ENCODE peak calls at places on chromosome 18, in seven cellular contexts. L is left ventricle myocardium inferior; V is effector memory CD4-positive, alpha-beta T cell; J is GM06990; S is heart left ventricle; M is transverse colon; W is HCT116. G is an unnamed sample.

GRCh38 chr18:48036191-48036590 is 105.7 kb upstream of the SMAD2 start:
- DNase-seq in L (no peak), V (no peak), J (no peak), S (no peak), M (no peak), W (no peak), G (no peak)

GRCh38 chr18:47682876-47683275 is 247.6 kb downstream of the SMAD2 start:
- DNase-seq in L (no peak), V (no peak), J (no peak), S (no peak), M (no peak), W (no peak), G (no peak)

GRCh38 chr18:3411854-3412268 is 38.1 kb upstream of the TGIF1 start:
- DNase-seq in L (peak; percentile 34), V (no peak), J (peak; percentile 40), S (no peak), M (peak; percentile 49), W (no peak), G (peak; percentile 36)

GRCh38 chr18:79577451-79578395 is 101.9 kb upstream of the CTDP1 start:
- DNase-seq in L (peak; percentile 64), V (no peak), J (no peak), S (peak; percentile 30), M (peak; percentile 20), W (no peak), G (peak; percentile 53)

GRCh38 chr18:24271381-24272331 is 126.0 kb downstream of the OSBPL1A start:
- DNase-seq in L (peak; percentile 75), V (no peak), J (peak; percentile 29), S (peak; percentile 71), M (peak; percentile 73), W (peak; percentile 49), G (peak; percentile 79)

GRCh38 chr18:9539283-9539682 is 64.0 kb downstream of the RALBP1 start:
- DNase-seq in L (no peak), V (no peak), J (no peak), S (no peak), M (no peak), W (no peak), G (no peak)

GRCh38 chr18:46632401-46633089 is 24.5 kb downstream of the LOXHD1 start:
- DNase-seq in L (no peak), V (no peak), J (no peak), S (no peak), M (no peak), W (peak; percentile 53), G (no peak)

GRCh38 chr18:47143153-47143552 is 7.1 kb downstream of the HDHD2 start:
- DNase-seq in L (no peak), V (no peak), J (no peak), S (no peak), M (no peak), W (no peak), G (no peak)

GRCh38 chr18:45686892-45687611 is 36.9 kb upstream of the SLC14A1 start:
- DNase-seq in L (no peak), V (peak; percentile 48), J (peak; percentile 71), S (no peak), M (peak; percentile 32), W (no peak), G (no peak)

GRCh38 chr18:54127759-54128378 is 96.6 kb downstream of the MBD2 start:
- DNase-seq in L (no peak), V (no peak), J (no peak), S (peak; percentile 11), M (no peak), W (peak; percentile 35), G (peak; percentile 42)

GRCh38 chr18:63317982-63318881 is 1.3 kb downstream of the BCL2 start:
- DNase-seq in L (peak; percentile 47), V (peak; percentile 69), J (peak; percentile 89), S (peak; percentile 65), M (peak; percentile 88), W (no peak), G (peak; percentile 89)

GRCh38 chr18:34738173-34738894 is 28.2 kb downstream of the DTNA start:
- DNase-seq in L (peak; percentile 22), V (no peak), J (no peak), S (no peak), M (no peak), W (no peak), G (peak; percentile 13)

GRCh38 chr18:76252880-76253279 is 242.2 kb downstream of the ZNF516 start:
- DNase-seq in L (no peak), V (no peak), J (no peak), S (no peak), M (no peak), W (peak; percentile 23), G (no peak)

GRCh38 chr18:36446059-36446458 is 148.5 kb downstream of the FHOD3 start:
- DNase-seq in L (no peak), V (no peak), J (no peak), S (no peak), M (no peak), W (no peak), G (no peak)

GRCh38 chr18:23189099-23189498 is 53.8 kb downstream of the CABLES1 start:
- DNase-seq in L (no peak), V (no peak), J (no peak), S (no peak), M (no peak), W (no peak), G (no peak)

GRCh38 chr18:75831960-75832359 is 404.5 kb upstream of the SMIM21 start:
- DNase-seq in L (no peak), V (no peak), J (no peak), S (no peak), M (no peak), W (no peak), G (no peak)

GRCh38 chr18:446941-447560 is 53.5 kb downstream of the COLEC12 start:
- DNase-seq in L (no peak), V (no peak), J (no peak), S (no peak), M (no peak), W (no peak), G (no peak)

GRCh38 chr18:3525870-3526420 is 76.0 kb downstream of the TGIF1 start:
- DNase-seq in L (no peak), V (peak; percentile 7), J (peak; percentile 52), S (no peak), M (peak; percentile 18), W (no peak), G (peak; percentile 13)

GRCh38 chr18:60145776-60146175 is 226.8 kb downstream of the MC4R start:
- DNase-seq in L (no peak), V (no peak), J (no peak), S (no peak), M (no peak), W (no peak), G (no peak)

GRCh38 chr18:80148316-80149199 is 39.5 kb downstream of the ADNP2 start:
- DNase-seq in L (no peak), V (no peak), J (no peak), S (no peak), M (no peak), W (no peak), G (no peak)

GRCh38 chr18:8816233-8816632 is 110.9 kb downstream of the MTCL1 start:
- DNase-seq in L (no peak), V (no peak), J (no peak), S (no peak), M (no peak), W (no peak), G (no peak)

GRCh38 chr18:1090758-1091157 is 186.1 kb downstream of the ADCYAP1 start:
- DNase-seq in L (no peak), V (no peak), J (no peak), S (no peak), M (no peak), W (no peak), G (no peak)

GRCh38 chr18:80009661-80010550 is 21.5 kb upstream of the TXNL4A start:
- DNase-seq in L (peak; percentile 75), V (no peak), J (no peak), S (peak; percentile 81), M (peak; percentile 62), W (peak; percentile 75), G (peak; percentile 84)

GRCh38 chr18:24220318-24220688 is 81.4 kb downstream of the CABYR start:
- DNase-seq in L (no peak), V (no peak), J (no peak), S (no peak), M (no peak), W (no peak), G (no peak)

GRCh38 chr18:73897517-73897916 is 250.1 kb downstream of the FBXO15 start:
- DNase-seq in L (no peak), V (no peak), J (no peak), S (no peak), M (no peak), W (no peak), G (no peak)

GRCh38 chr18:24397131-24397693 is 412 bp downstream of the OSBPL1A start:
- DNase-seq in L (no peak), V (peak; percentile 0), J (peak; percentile 17), S (peak; percentile 30), M (peak; percentile 67), W (peak; percentile 45), G (peak; percentile 93)

GRCh38 chr18:39600894-39601293 is 2035.3 kb upstream of the CELF4 start:
- DNase-seq in L (no peak), V (no peak), J (no peak), S (no peak), M (no peak), W (no peak), G (no peak)
- H3K4me3 ChIP-seq in L (no peak overlapping the region), V (no peak overlapping the region), J (no peak overlapping the region), S (no peak overlapping the region), M (no peak overlapping the region), W (no peak overlapping the region), G (no peak overlapping the region)

DNA sequence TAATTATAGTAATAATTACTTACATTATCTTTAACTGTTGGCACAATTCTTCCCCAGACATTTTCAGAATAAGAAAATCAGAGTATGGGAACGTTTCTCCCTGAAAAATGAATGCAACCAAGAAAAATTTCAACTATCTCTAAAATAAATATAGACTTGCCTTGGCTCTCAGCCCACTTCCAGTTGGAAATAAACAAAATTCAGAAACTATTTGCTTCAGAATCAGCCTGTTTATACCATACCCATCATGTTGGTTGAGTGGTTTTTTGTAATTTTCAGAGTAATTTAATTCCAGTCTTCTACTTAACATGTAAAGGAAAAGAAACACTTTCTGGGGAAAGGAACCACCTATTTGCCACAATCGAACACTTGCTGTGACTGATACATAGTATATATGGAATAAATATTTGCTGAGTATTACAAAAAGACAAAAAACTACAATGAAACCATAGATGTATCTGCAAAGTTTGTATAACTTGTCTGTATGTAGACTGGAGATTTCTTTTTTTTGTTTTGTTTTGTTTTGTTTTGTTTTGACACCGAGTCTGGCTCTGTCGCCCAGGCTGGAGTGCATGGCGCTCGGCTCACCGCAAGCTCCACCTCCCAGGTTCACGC is 165.5 kb downstream of the TMX3 start:
- DNase-seq in L (no peak), V (no peak), J (no peak), S (no peak), M (no peak), W (no peak), G (no peak)
- H3K4me3 ChIP-seq in L (no peak overlapping the region), V (no peak overlapping the region), J (no peak overlapping the region), S (no peak overlapping the region), M (no peak overlapping the region), W (no peak overlapping the region), G (no peak overlapping the region)

GRCh38 chr18:21826641-21827302 is 86.2 kb downstream of the MIB1 start:
- DNase-seq in L (no peak), V (no peak), J (no peak), S (peak; percentile 16), M (no peak), W (no peak), G (no peak)
- H3K4me3 ChIP-seq in L (peak overlapping the region; percentile 63), V (no peak overlapping the region), J (no peak overlapping the region), S (peak overlapping the region; percentile 55), M (no peak overlapping the region), W (no peak overlapping the region), G (no peak overlapping the region)

DNA sequence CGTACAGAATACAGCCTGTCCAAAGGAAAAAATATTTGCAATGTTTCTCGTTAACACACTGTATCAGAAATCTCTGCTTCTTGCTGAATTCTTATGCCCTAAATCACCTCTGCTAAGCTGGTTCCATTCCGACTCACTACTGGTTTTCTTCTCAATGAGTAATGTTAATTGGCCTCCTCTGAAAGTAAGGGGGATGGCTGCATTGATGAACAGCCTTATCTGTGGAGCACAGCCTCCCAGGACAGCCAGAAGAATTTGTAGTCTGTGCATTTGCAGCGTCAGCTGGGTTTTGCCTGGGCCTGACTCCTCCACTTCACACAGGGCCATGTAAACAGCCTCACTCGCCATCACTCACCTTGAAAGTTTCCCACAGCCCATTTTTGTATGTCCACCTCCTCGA is 127.7 kb downstream of the RNF152 start:
- DNase-seq in L (no peak), V (no peak), J (no peak), S (no peak), M (no peak), W (no peak), G (peak; percentile 50)
- H3K4me3 ChIP-seq in L (no peak overlapping the region), V (no peak overlapping the region), J (no peak overlapping the region), S (no peak overlapping the region), M (no peak overlapping the region), W (no peak overlapping the region), G (no peak overlapping the region)